ENCODE peak calls at places on chromosomes 7 and 10, in six cellular contexts. K is fibroblast of mammary gland, V is IMR-90, W is uterus, R is stomach, H is left ventricle myocardium inferior. D is an unnamed sample.

GRCh38 chr7:21911341-21911875 is 34.3 kb downstream of the CDCA7L start:
- DNase-seq in K (peak), V (peak), W (no peak), R (no peak), H (no peak), D (no peak)

GRCh38 chr10:70978816-70979215 is 90.5 kb upstream of the PCBD1 start:
- DNase-seq in K (no peak), V (no peak), W (no peak), R (no peak), H (no peak), D (no peak)

GRCh38 chr10:58027431-58027830 is 240.3 kb downstream of the IPMK start:
- DNase-seq in K (peak), V (peak), W (no peak), R (no peak), H (no peak), D (no peak)

GRCh38 chr7:144019457-144019856 is 19.3 kb downstream of the OR6B1 start:
- DNase-seq in K (peak), V (peak), W (no peak), R (no peak), H (no peak), D (no peak)

GRCh38 chr10:110918269-110918632 is 729 bp downstream of the BBIP1 start:
- DNase-seq in K (peak), V (peak), W (peak), R (peak), H (peak), D (no peak)

GRCh38 chr7:148367701-148368475 is 222.7 kb upstream of the C7orf33 start:
- DNase-seq in K (no peak), V (no peak), W (no peak), R (no peak), H (no peak), D (no peak)

GRCh38 chr7:151062399-151063211 is 3.2 kb downstream of the SLC4A2 start:
- DNase-seq in K (peak), V (peak), W (peak), R (peak), H (no peak), D (peak)

GRCh38 chr7:68429376-68430117 is 1168.7 kb upstream of the AUTS2 start:
- DNase-seq in K (no peak), V (no peak), W (no peak), R (no peak), H (no peak), D (no peak)

GRCh38 chr10:167383-167782 is 32.1 kb downstream of the ZMYND11 start:
- DNase-seq in K (no peak), V (no peak), W (no peak), R (no peak), H (no peak), D (no peak)

GRCh38 chr7:123871998-123872867 is 27.3 kb downstream of the HYAL4 start:
- DNase-seq in K (peak), V (peak), W (peak), R (peak), H (no peak), D (peak)

GRCh38 chr10:68348265-68348741 is 15.6 kb upstream of the PBLD start:
- DNase-seq in K (peak), V (peak), W (no peak), R (peak), H (no peak), D (no peak)

GRCh38 chr7:86937499-86937898 is 122.0 kb downstream of the ELAPOR2 start:
- DNase-seq in K (peak), V (no peak), W (no peak), R (no peak), H (no peak), D (no peak)

GRCh38 chr7:85341121-85341520 is 154.3 kb upstream of the SEMA3D start:
- DNase-seq in K (no peak), V (no peak), W (no peak), R (no peak), H (no peak), D (no peak)

GRCh38 chr7:95608344-95609173 is 12.2 kb upstream of the PDK4 start:
- DNase-seq in K (peak), V (peak), W (peak), R (peak), H (peak), D (peak)

GRCh38 chr7:15684036-15684815 is 2.3 kb downstream of the MEOX2 start:
- DNase-seq in K (peak), V (no peak), W (no peak), R (no peak), H (no peak), D (no peak)

GRCh38 chr7:2405601-2406345 is 2.4 kb downstream of the CHST12 start:
- DNase-seq in K (no peak), V (no peak), W (no peak), R (no peak), H (no peak), D (no peak)

GRCh38 chr7:5681979-5682546 is 99.4 kb downstream of the RNF216 start:
- DNase-seq in K (no peak), V (no peak), W (no peak), R (no peak), H (no peak), D (no peak)

GRCh38 chr10:86178401-86179142 is 188.0 kb downstream of the GRID1 start:
- DNase-seq in K (no peak), V (no peak), W (no peak), R (no peak), H (no peak), D (peak)

GRCh38 chr7:44398506-44398905 is 73.1 kb upstream of the CAMK2B start:
- DNase-seq in K (no peak), V (no peak), W (no peak), R (no peak), H (peak), D (no peak)

GRCh38 chr7:43905954-43906326 is 456 bp downstream of the URGCP start:
- DNase-seq in K (peak), V (peak), W (peak), R (peak), H (peak), D (no peak)

GRCh38 chr7:154584352-154585252 is 418.3 kb downstream of the PAXIP1 start:
- DNase-seq in K (no peak), V (no peak), W (no peak), R (no peak), H (no peak), D (no peak)

GRCh38 chr7:31805209-31805818 is 118.3 kb downstream of the PPP1R17 start:
- DNase-seq in K (no peak), V (no peak), W (no peak), R (no peak), H (no peak), D (no peak)

GRCh38 chr10:122347162-122347561 is 27.3 kb upstream of the PLEKHA1 start:
- DNase-seq in K (no peak), V (no peak), W (no peak), R (no peak), H (no peak), D (no peak)

GRCh38 chr7:157691521-157692155 is 354.8 kb downstream of the DNAJB6 start:
- DNase-seq in K (no peak), V (no peak), W (no peak), R (no peak), H (no peak), D (peak)

GRCh38 chr7:157688439-157689268 is 351.9 kb downstream of the DNAJB6 start:
- DNase-seq in K (no peak), V (no peak), W (no peak), R (no peak), H (no peak), D (no peak)

GRCh38 chr7:157690833-157691382 is 354.1 kb downstream of the DNAJB6 start:
- DNase-seq in K (peak), V (no peak), W (no peak), R (peak), H (peak), D (peak)

GRCh38 chr7:157689269-157690057 is 352.7 kb downstream of the DNAJB6 start:
- DNase-seq in K (no peak), V (no peak), W (no peak), R (peak), H (no peak), D (no peak)

GRCh38 chr7:157690058-157690832 is 353.4 kb downstream of the DNAJB6 start:
- DNase-seq in K (peak), V (no peak), W (no peak), R (no peak), H (no peak), D (peak)
- H3K4me3 ChIP-seq in K (peak), V (no peak), W (peak), R (peak), H (peak), D (peak)

DNA sequence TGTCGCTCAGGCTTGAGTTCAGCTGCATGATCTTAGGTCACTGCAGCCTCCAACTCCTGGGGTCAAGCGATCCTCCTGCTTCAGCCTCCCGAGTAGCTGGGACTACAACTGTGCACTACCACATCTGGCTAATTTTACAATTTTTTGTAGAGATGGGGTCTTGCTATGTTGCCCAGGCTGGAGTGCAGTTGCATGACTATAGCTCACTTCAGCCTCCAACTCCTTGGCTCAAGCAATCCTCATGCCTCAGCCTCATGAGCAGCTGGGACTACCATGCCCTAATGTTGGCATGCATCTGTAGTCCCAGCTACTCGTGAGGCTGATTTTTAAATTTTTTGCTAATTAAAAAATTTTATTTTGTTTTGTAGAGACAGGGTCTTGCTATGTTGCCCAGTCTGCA is 101.9 kb upstream of the NPTX2 start:
- DNase-seq in K (no peak), V (no peak), W (no peak), R (no peak), H (no peak), D (no peak)
- H3K4me3 ChIP-seq in K (no peak), V (no peak), W (no peak), R (no peak), H (no peak), D (no peak)

DNA sequence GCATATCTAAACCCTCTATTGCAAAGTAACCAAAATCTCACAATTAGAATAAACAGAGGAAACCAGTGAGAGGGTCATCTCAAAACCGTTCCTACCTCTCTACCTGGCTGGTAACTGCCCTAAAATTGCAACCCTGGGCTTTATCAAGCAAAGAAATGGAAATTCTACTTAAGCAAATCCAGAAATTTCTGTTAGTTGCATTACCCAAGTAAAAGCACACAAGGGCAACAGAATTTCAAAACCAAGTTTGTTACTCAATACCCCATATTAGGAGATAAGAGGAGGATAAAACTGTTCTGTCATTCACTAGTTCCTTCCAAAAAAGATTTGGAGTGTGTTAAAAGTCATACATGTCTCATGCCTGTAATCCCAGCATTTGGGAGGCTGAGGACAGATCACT is 195.3 kb downstream of the FAM107B start:
- DNase-seq in K (no peak), V (peak), W (no peak), R (no peak), H (no peak), D (no peak)
- H3K4me3 ChIP-seq in K (no peak), V (no peak), W (no peak), R (no peak), H (no peak), D (no peak)

GRCh38 chr7:65749039-65749438 is 123.8 kb upstream of the VKORC1L1 start:
- DNase-seq in K (no peak), V (no peak), W (no peak), R (no peak), H (no peak), D (no peak)
- H3K4me3 ChIP-seq in K (no peak), V (no peak), W (no peak), R (no peak), H (no peak), D (no peak)

GRCh38 chr10:130175074-130175473 is 38.9 kb downstream of the GLRX3 start:
- DNase-seq in K (no peak), V (no peak), W (no peak), R (no peak), H (no peak), D (no peak)
- H3K4me3 ChIP-seq in K (no peak), V (no peak), W (no peak), R (no peak), H (no peak), D (no peak)

GRCh38 chr7:36037121-36037662 is 115.9 kb upstream of the EEPD1 start:
- DNase-seq in K (peak), V (peak), W (peak), R (peak), H (peak), D (peak)

GRCh38 chr7:36034020-36034419 is 119.0 kb upstream of the EEPD1 start:
- DNase-seq in K (peak), V (peak), W (no peak), R (no peak), H (no peak), D (no peak)

GRCh38 chr7:36038063-36038721 is 114.9 kb upstream of the EEPD1 start:
- DNase-seq in K (no peak), V (no peak), W (no peak), R (no peak), H (no peak), D (no peak)

GRCh38 chr7:36039243-36039642 is 113.8 kb upstream of the EEPD1 start:
- DNase-seq in K (no peak), V (no peak), W (no peak), R (no peak), H (no peak), D (no peak)

GRCh38 chr7:36036590-36036989 is 116.5 kb upstream of the EEPD1 start:
- DNase-seq in K (no peak), V (no peak), W (no peak), R (no peak), H (peak), D (no peak)
- H3K4me3 ChIP-seq in K (no peak), V (no peak), W (no peak), R (no peak), H (peak), D (no peak)

GRCh38 chr10:127964644-127965043 is 57.7 kb downstream of the PTPRE start:
- DNase-seq in K (no peak), V (no peak), W (no peak), R (no peak), H (no peak), D (no peak)
- H3K4me3 ChIP-seq in K (no peak), V (no peak), W (no peak), R (no peak), H (no peak), D (no peak)

GRCh38 chr10:101130141-101130540 is 959 bp upstream of the TLX1 start:
- DNase-seq in K (no peak), V (no peak), W (no peak), R (no peak), H (no peak), D (no peak)
- H3K4me3 ChIP-seq in K (no peak), V (no peak), W (no peak), R (no peak), H (no peak), D (no peak)

GRCh38 chr10:117241541-117242462 is 888 bp downstream of the SLC18A2 start:
- DNase-seq in K (no peak), V (no peak), W (no peak), R (no peak), H (no peak), D (no peak)
- H3K4me3 ChIP-seq in K (no peak), V (no peak), W (peak), R (peak), H (peak), D (no peak)